ENCODE peak calls at places on chromosomes 1 and 21, in six cellular contexts. P is GM12891, U is HepG2, O is H1, Y is SK-N-SH, G is K562. H is an unnamed sample.

GRCh38 chr1:245929224-245929623 is 577.9 kb downstream of the SMYD3 start:
- DNase-seq in P (no peak), U (no peak), O (no peak), Y (no peak), G (no peak), H (no peak)

GRCh38 chr1:18805925-18806849 is 53.3 kb downstream of the TAS1R2 start:
- DNase-seq in P (no peak), U (no peak), O (no peak), Y (no peak), G (no peak), H (no peak)

GRCh38 chr21:26732442-26733221 is 112.6 kb downstream of the ADAMTS1 start:
- DNase-seq in P (no peak), U (peak; percentile 6), O (peak; percentile 80), Y (peak; percentile 14), G (no peak), H (no peak)

GRCh38 chr1:92623187-92623778 is 136.6 kb upstream of the GFI1 start:
- DNase-seq in P (no peak), U (peak; percentile 10), O (no peak), Y (peak; percentile 27), G (no peak), H (no peak)

GRCh38 chr1:97918961-97919360 is 1.9 kb downstream of the DPYD start:
- DNase-seq in P (no peak), U (no peak), O (no peak), Y (no peak), G (no peak), H (no peak)

GRCh38 chr1:112762541-112763141 is 47.5 kb upstream of the PPM1J start:
- DNase-seq in P (no peak), U (no peak), O (no peak), Y (no peak), G (no peak), H (no peak)

GRCh38 chr21:41673596-41674335 is 93.1 kb downstream of the RIPK4 start:
- DNase-seq in P (no peak), U (no peak), O (no peak), Y (no peak), G (no peak), H (no peak)

GRCh38 chr1:9700340-9700739 is 48.8 kb downstream of the PIK3CD start:
- DNase-seq in P (no peak), U (no peak), O (no peak), Y (peak; percentile 22), G (no peak), H (no peak)

GRCh38 chr21:34835526-34835925 is 166.7 kb downstream of the CLIC6 start:
- DNase-seq in P (no peak), U (peak; percentile 50), O (no peak), Y (no peak), G (no peak), H (no peak)

GRCh38 chr1:100995196-100995983 is 30.2 kb downstream of the DPH5 start:
- DNase-seq in P (no peak), U (no peak), O (no peak), Y (no peak), G (no peak), H (no peak)

GRCh38 chr1:28577738-28578536 is 14.1 kb upstream of the RAB42 start:
- DNase-seq in P (no peak), U (no peak), O (no peak), Y (no peak), G (peak; percentile 25), H (no peak)

GRCh38 chr1:11784993-11785769 is 20.6 kb downstream of the MTHFR start:
- DNase-seq in P (peak; percentile 77), U (peak; percentile 64), O (peak; percentile 91), Y (peak; percentile 93), G (peak; percentile 89), H (peak; percentile 74)

GRCh38 chr1:2956571-2956970 is 64.7 kb upstream of the ACTRT2 start:
- DNase-seq in P (no peak), U (no peak), O (no peak), Y (no peak), G (no peak), H (no peak)

GRCh38 chr1:116127123-116127847 is 16.1 kb downstream of the MAB21L3 start:
- DNase-seq in P (no peak), U (no peak), O (no peak), Y (no peak), G (no peak), H (no peak)

GRCh38 chr1:171754381-171754705 is 12.5 kb upstream of the VAMP4 start:
- DNase-seq in P (no peak), U (no peak), O (no peak), Y (no peak), G (peak; percentile 50), H (no peak)

GRCh38 chr1:200916152-200916551 is 21.5 kb downstream of the INAVA start:
- DNase-seq in P (no peak), U (no peak), O (peak; percentile 91), Y (no peak), G (peak; percentile 57), H (no peak)

GRCh38 chr1:214516434-214517326 is 34.7 kb downstream of the PTPN14 start:
- DNase-seq in P (no peak), U (peak; percentile 77), O (no peak), Y (no peak), G (no peak), H (no peak)

GRCh38 chr21:33368124-33368523 is 35.1 kb upstream of the IFNGR2 start:
- DNase-seq in P (no peak), U (no peak), O (peak; percentile 42), Y (no peak), G (no peak), H (no peak)

GRCh38 chr1:180156631-180157091 is 2.0 kb downstream of the QSOX1 start:
- DNase-seq in P (no peak), U (no peak), O (no peak), Y (no peak), G (no peak), H (no peak)

GRCh38 chr1:164644774-164645634 is 86.0 kb downstream of the PBX1 start:
- DNase-seq in P (no peak), U (no peak), O (no peak), Y (peak; percentile 20), G (no peak), H (no peak)

GRCh38 chr1:151072224-151072623 is 1.7 kb downstream of the GABPB2 start:
- DNase-seq in P (no peak), U (no peak), O (no peak), Y (no peak), G (no peak), H (no peak)

GRCh38 chr1:172122381-172122780 is 281.1 kb downstream of the DNM3 start:
- DNase-seq in P (no peak), U (no peak), O (no peak), Y (no peak), G (no peak), H (no peak)

GRCh38 chr1:38173157-38173831 is 126.7 kb upstream of the POU3F1 start:
- DNase-seq in P (peak; percentile 21), U (no peak), O (no peak), Y (no peak), G (no peak), H (peak; percentile 25)

GRCh38 chr1:155794605-155795265 is 62.3 kb downstream of the GON4L start:
- DNase-seq in P (no peak), U (no peak), O (no peak), Y (no peak), G (no peak), H (no peak)

GRCh38 chr1:21219674-21220073 is 43.0 kb upstream of the EIF4G3 start:
- DNase-seq in P (no peak), U (no peak), O (no peak), Y (peak; percentile 9), G (no peak), H (no peak)

GRCh38 chr1:27575861-27576331 is 28.0 kb downstream of the AHDC1 start:
- DNase-seq in P (peak; percentile 72), U (peak; percentile 40), O (peak; percentile 85), Y (peak; percentile 83), G (no peak), H (peak; percentile 67)

DNA sequence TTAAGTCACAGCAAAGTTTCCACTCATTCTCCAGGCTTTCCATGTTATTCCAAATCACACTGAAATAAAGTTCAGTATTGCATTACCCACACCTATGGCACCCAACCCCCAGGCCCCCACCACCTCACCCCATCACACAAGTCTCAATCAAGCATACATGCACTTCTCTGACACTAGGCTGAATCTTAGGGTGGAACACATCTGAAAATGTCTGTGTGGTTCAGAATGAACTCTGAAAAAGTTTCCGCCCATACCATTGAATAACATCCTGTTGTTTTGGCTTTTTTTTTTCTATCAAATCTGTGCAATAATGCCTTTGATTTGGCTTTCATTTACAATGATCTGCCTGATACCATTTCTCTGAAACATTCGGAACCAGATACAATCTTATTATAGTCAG is 25.8 kb upstream of the LRRC8C start:
- DNase-seq in P (no peak), U (no peak), O (no peak), Y (no peak), G (no peak), H (no peak)
- TF ChIP-seq TAF1 in P (no peak), U (no peak), O (no peak), Y (no peak), G (no peak), H (no peak)

GRCh38 chr1:64073705-64074104 is 129.7 kb upstream of the UBE2U start:
- DNase-seq in P (no peak), U (no peak), O (no peak), Y (peak; percentile 53), G (no peak), H (no peak)

GRCh38 chr1:64074767-64075166 is 128.7 kb upstream of the UBE2U start:
- DNase-seq in P (no peak), U (no peak), O (no peak), Y (no peak), G (no peak), H (no peak)

GRCh38 chr1:64077281-64077940 is 126.0 kb upstream of the UBE2U start:
- DNase-seq in P (no peak), U (no peak), O (no peak), Y (no peak), G (no peak), H (no peak)

DNA sequence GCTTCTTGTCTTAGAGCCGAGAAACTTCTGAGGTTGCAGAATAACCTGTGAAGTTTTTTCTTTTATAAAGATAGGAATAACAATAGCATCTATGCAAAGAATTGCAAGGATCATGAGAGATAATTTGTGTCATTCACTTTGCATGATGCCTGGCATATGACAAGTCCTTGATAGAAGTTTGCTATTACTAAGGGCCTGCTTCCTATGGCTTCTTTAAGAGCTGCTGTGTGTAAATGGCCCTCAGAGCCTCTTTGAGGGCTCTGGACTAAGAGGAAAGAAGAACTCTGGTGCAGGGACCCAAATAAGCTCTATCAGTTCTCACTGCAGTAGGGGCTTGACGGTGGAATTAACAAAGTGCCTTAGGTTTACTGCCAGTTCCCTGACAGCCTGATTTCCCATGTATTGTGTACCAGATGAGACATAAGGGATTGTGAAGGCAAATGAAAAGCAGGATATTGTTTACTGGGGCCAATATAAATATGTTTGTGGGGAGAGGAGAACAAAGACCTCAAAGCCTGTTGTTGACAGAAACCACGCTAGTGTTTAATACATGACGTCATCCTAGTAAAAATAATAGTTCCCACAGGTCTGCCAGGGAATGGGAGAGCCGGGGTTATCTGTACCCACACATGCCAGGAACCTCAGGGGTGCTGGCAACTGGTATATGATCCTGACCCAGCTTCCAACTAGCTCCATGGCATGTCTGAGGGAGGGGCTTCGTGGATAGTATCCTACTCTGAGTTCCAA is 131.2 kb upstream of the UBE2U start:
- DNase-seq in P (no peak), U (no peak), O (no peak), Y (no peak), G (no peak), H (no peak)
- TF ChIP-seq TAF1 in P (no peak), U (no peak), O (no peak), Y (no peak), G (no peak), H (no peak)

GRCh38 chr1:162373541-162374375 is 2.9 kb downstream of the SPATA46 start:
- DNase-seq in P (no peak), U (no peak), O (no peak), Y (no peak), G (no peak), H (no peak)
- TF ChIP-seq TAF1 in P (no peak), U (no peak), O (no peak), Y (no peak), G (no peak), H (no peak)

GRCh38 chr1:14755518-14756252 is 157.2 kb downstream of the KAZN start:
- DNase-seq in P (no peak), U (no peak), O (no peak), Y (no peak), G (no peak), H (no peak)
- TF ChIP-seq TAF1 in P (no peak), U (no peak), O (no peak), Y (no peak), G (no peak), H (no peak)